ENCODE peak calls at places on chromosomes 4 and X, in four cellular contexts. A is skeletal muscle cell; D is CD8-positive, alpha-beta T cell; C is neural crest cell. Z is an unnamed sample.

GRCh38 chrX:31154941-31155340 is 83.1 kb upstream of the FTHL17 start:
- DNase-seq in A (no peak), D (no peak), C (no peak), Z (no peak)

GRCh38 chr4:123640271-123640670 is 243.7 kb downstream of the SPRY1 start:
- DNase-seq in A (no peak), D (no peak), C (no peak), Z (no peak)

GRCh38 chrX:109709129-109709631 is 23.9 kb downstream of the ACSL4 start:
- DNase-seq in A (peak; percentile 27), D (no peak), C (no peak), Z (no peak)

GRCh38 chr4:16264798-16265197 is 38.5 kb upstream of the TAPT1 start:
- DNase-seq in A (no peak), D (no peak), C (no peak), Z (no peak)

GRCh38 chr4:73855406-73855805 is 2.3 kb downstream of the PF4V1 start:
- DNase-seq in A (no peak), D (no peak), C (no peak), Z (no peak)

GRCh38 chr4:38455092-38455855 is 208.7 kb upstream of the KLF3 start:
- DNase-seq in A (no peak), D (no peak), C (no peak), Z (no peak)

GRCh38 chr4:13298655-13299054 is 185.5 kb downstream of the RAB28 start:
- DNase-seq in A (no peak), D (no peak), C (no peak), Z (no peak)

GRCh38 chr4:10083861-10084641 is 32.5 kb downstream of the WDR1 start:
- DNase-seq in A (no peak), D (no peak), C (no peak), Z (no peak)

GRCh38 chr4:11949355-11949754 is 520.7 kb upstream of the HS3ST1 start:
- DNase-seq in A (no peak), D (no peak), C (no peak), Z (no peak)

Z was measured in NK-92 treated with Interleukin-12 subunit alpha and Interleukin-12 subunit beta, amount 100 ng/mL, for 24 hours.